ENCODE peak calls at places on chromosome 16, in eight cellular contexts. M is upper lobe of left lung, O is OCI-LY7, H is right lobe of liver, I is fibroblast of lung, A is PC-9, C is body of pancreas, U is A673. N is an unnamed sample. For H3K36me3, the result is how much of the 10 kb centered on the place peaks cover.

GRCh38 chr16:64983983-64984382 is 137.9 kb downstream of the CDH11 start:
- DNase-seq in M (no peak), A (no peak), I (peak), U (peak), O (peak), C (peak), H (no peak), N (no peak)

GRCh38 chr16:80440691-80441090 is 100.1 kb upstream of the DYNLRB2 start:
- DNase-seq in A (no peak), I (no peak), C (no peak), O (no peak), H (no peak), U (no peak), M (no peak), N (no peak)

GRCh38 chr16:57304169-57305061 is 19.9 kb upstream of the PLLP start:
- DNase-seq in I (peak), H (peak), M (no peak), O (no peak), C (peak), A (peak), U (no peak), N (peak)

GRCh38 chr16:28192811-28193529 is 18.8 kb downstream of the XPO6 start:
- DNase-seq in C (no peak), H (no peak), M (no peak), U (peak), I (no peak), A (no peak), O (peak), N (no peak)

GRCh38 chr16:56399047-56399446 is 26.3 kb downstream of the AMFR start:
- DNase-seq in C (no peak), A (no peak), I (no peak), M (no peak), U (no peak), H (no peak), O (no peak), N (no peak)

GRCh38 chr16:31529398-31530312 is 2.0 kb downstream of the AHSP start:
- DNase-seq in M (peak), C (peak), H (no peak), U (peak), I (no peak), O (no peak), A (no peak), N (peak)

GRCh38 chr16:31118223-31119155 is 1.0 kb downstream of the KAT8 start:
- DNase-seq in U (no peak), I (peak), M (no peak), O (no peak), H (no peak), A (peak), C (no peak), N (no peak)

GRCh38 chr16:51816929-51817328 is 665.9 kb upstream of the SALL1 start:
- DNase-seq in M (no peak), O (no peak), C (no peak), A (no peak), I (peak), U (no peak), H (no peak), N (no peak)

GRCh38 chr16:87834668-87835473 is 34.4 kb downstream of the SLC7A5 start:
- DNase-seq in U (peak), O (no peak), A (no peak), C (no peak), H (no peak), I (peak), M (peak), N (no peak)

GRCh38 chr16:51527349-51527748 is 376.3 kb upstream of the SALL1 start:
- DNase-seq in C (no peak), O (no peak), A (no peak), H (no peak), U (no peak), I (no peak), M (peak), N (no peak)

GRCh38 chr16:27920391-27920891 is 143.1 kb downstream of the GSG1L start:
- DNase-seq in O (no peak), M (no peak), A (peak), H (no peak), C (no peak), I (no peak), U (peak), N (no peak)

GRCh38 chr16:12323007-12323699 is 346.6 kb downstream of the SNX29 start:
- DNase-seq in O (peak), I (no peak), H (no peak), M (no peak), A (no peak), U (no peak), C (no peak), N (no peak)

GRCh38 chr16:89899879-89900481 is 18.7 kb upstream of the MC1R start:
- DNase-seq in H (no peak), M (no peak), A (no peak), I (no peak), O (no peak), U (no peak), C (no peak), N (no peak)
- H3K36me3 ChIP-seq in H (half or more), M (half or more), A (under half), I (under half), O (half or more), U (half or more), C (under half), N (under half)

GRCh38 chr16:23496826-23497542 is 13.3 kb downstream of the GGA2 start:
- DNase-seq in M (no peak), U (no peak), H (peak), C (peak), I (peak), O (no peak), A (no peak), N (peak)

GRCh38 chr16:23497543-23497868 is 12.8 kb downstream of the GGA2 start:
- DNase-seq in I (no peak), O (no peak), U (no peak), A (no peak), H (no peak), C (no peak), M (no peak), N (no peak)

GRCh38 chr16:23498863-23499262 is 11.4 kb downstream of the GGA2 start:
- DNase-seq in C (no peak), O (no peak), U (no peak), I (no peak), A (no peak), M (no peak), H (no peak), N (no peak)

GRCh38 chr16:23491490-23492391 is 18.6 kb downstream of the GGA2 start:
- DNase-seq in A (no peak), U (peak), O (no peak), M (no peak), C (no peak), I (no peak), H (no peak), N (no peak)

GRCh38 chr16:23494188-23494587 is 16.1 kb downstream of the GGA2 start:
- DNase-seq in A (no peak), O (no peak), U (no peak), I (no peak), H (no peak), M (peak), C (no peak), N (no peak)
- H3K27ac ChIP-seq in A (no peak), O (no peak), U (no peak), I (no peak), H (no peak), M (peak), C (no peak), N (no peak)

GRCh38 chr16:89177501-89177900 is 6.0 kb downstream of the CDH15 start:
- DNase-seq in O (no peak), H (no peak), C (no peak), M (peak), I (no peak), A (no peak), U (no peak), N (no peak)

GRCh38 chr16:89175280-89176146 is 4.0 kb downstream of the CDH15 start:
- DNase-seq in M (peak), U (no peak), A (no peak), C (no peak), H (no peak), O (no peak), I (no peak), N (no peak)

GRCh38 chr16:89176147-89176690 is 4.7 kb downstream of the CDH15 start:
- DNase-seq in O (no peak), C (no peak), U (no peak), A (no peak), H (no peak), M (peak), I (no peak), N (no peak)

GRCh38 chr16:89174877-89175276 is 3.3 kb downstream of the CDH15 start:
- DNase-seq in C (no peak), O (no peak), I (peak), A (no peak), M (peak), U (no peak), H (no peak), N (no peak)

DNA sequence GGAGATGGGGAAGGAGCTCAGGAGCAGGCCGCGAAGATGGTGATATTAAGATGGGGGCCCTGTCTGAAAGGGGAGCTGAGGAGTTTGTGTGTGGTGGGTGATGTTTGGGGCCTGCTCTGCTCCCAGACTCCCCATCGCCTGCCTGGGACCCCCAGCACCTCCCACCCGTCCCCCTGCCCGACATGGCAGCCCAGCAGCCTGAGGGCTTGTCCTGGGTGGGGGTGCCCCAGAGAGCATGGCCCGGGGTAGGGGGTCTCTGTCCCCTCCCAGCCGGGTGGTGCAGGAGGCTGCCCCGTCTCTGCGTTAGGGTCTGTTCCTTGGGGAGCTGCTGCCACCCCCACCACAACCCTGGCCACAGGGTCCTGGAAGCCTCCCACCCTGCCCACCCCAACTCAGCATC is 5.2 kb downstream of the CDH15 start:
- DNase-seq in H (no peak), A (no peak), I (no peak), C (no peak), O (no peak), M (peak), U (no peak), N (no peak)
- TF ChIP-seq CTCF in H (no peak), A (no peak), I (no peak), C (no peak), O (no peak), M (no peak), U (no peak), N (no peak)

GRCh38 chr16:16118337-16118736 is 105.0 kb downstream of the ABCC6 start:
- DNase-seq in O (peak), A (no peak), M (no peak), C (no peak), H (no peak), I (no peak), U (no peak), N (no peak)
- H3K36me3 ChIP-seq in O (half or more), A (under half), M (half or more), C (under half), H (under half), I (under half), U (under half), N (under half)

GRCh38 chr16:77946834-77947233 is 75.5 kb upstream of the CLEC3A start:
- DNase-seq in M (no peak), I (no peak), C (no peak), U (no peak), A (no peak), H (no peak), O (no peak), N (no peak)
- H3K27ac ChIP-seq in M (no peak), I (no peak), C (no peak), U (no peak), A (no peak), H (no peak), O (no peak), N (no peak)

DNA sequence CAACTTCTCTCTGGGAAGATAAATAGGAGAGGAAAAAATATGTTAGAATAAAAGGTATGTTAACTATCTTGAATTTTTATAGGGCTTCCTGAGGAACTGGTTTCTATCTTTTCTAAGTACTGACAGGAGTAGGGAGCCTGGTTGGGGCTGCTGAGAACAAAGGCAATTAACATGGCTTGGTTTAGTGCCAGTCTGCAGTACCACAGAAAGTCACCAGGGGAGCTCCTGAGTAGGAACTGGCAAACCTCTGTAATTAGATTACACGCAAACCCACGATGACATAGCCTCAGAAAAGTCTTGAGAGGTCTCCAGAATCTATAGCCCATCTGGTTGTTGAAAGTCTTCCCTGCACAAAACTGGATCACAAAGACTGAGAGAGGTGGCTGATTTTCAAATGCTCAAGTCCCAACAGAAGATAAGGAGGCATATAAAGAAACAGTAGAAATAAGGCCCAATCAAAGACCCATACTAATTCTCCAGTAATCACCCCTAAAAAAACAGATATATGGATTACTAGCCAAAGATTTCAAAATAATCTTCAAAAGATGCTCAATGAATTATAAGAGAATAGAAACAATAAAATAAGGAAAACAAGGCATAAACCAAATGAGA is 11.7 kb upstream of the CNTNAP4 start:
- DNase-seq in O (peak), C (peak), U (peak), M (no peak), A (no peak), I (peak), H (peak), N (no peak)
- TF ChIP-seq CTCF in O (peak), C (peak), U (peak), M (peak), A (peak), I (peak), H (peak), N (peak)

N was measured in kidney.